ENCODE peak calls at places on chromosome 20, in seven cellular contexts. One of them, this sample, is unnamed.

GRCh38 chr20:51434556-51435256 is 107.8 kb downstream of the NFATC2 start:
- DNase-seq in trophoblast cell: no peak
- DNase-seq in IMR-90: peak
- DNase-seq in mesendoderm: no peak
- DNase-seq in H1: no peak
- DNase-seq in mesenchymal stem cell: peak
- DNase-seq in H9: no peak
- DNase-seq in this sample: no peak

GRCh38 chr20:49948178-49948577 is 12.0 kb downstream of the RNF114 start:
- DNase-seq in H1: no peak
- DNase-seq in IMR-90: peak
- DNase-seq in H9: no peak
- DNase-seq in mesenchymal stem cell: peak
- DNase-seq in mesendoderm: no peak
- DNase-seq in trophoblast cell: no peak
- DNase-seq in this sample: no peak

GRCh38 chr20:14984768-14985622 is 647.6 kb upstream of the FLRT3 start:
- DNase-seq in trophoblast cell: no peak
- DNase-seq in mesendoderm: no peak
- DNase-seq in mesenchymal stem cell: no peak
- DNase-seq in IMR-90: no peak
- DNase-seq in H9: no peak
- DNase-seq in H1: no peak
- DNase-seq in this sample: no peak

GRCh38 chr20:46243707-46244628 is 64.3 kb downstream of the CDH22 start:
- DNase-seq in H1: no peak
- DNase-seq in H9: no peak
- DNase-seq in trophoblast cell: no peak
- DNase-seq in IMR-90: peak
- DNase-seq in mesendoderm: peak
- DNase-seq in mesenchymal stem cell: no peak
- DNase-seq in this sample: no peak

GRCh38 chr20:47334022-47334551 is 22.4 kb downstream of the ZMYND8 start:
- DNase-seq in H9: no peak
- DNase-seq in mesendoderm: no peak
- DNase-seq in trophoblast cell: no peak
- DNase-seq in H1: no peak
- DNase-seq in mesenchymal stem cell: peak
- DNase-seq in IMR-90: peak
- DNase-seq in this sample: no peak

GRCh38 chr20:47501117-47501482 is 587 bp upstream of the NCOA3 start:
- DNase-seq in H9: no peak
- DNase-seq in trophoblast cell: no peak
- DNase-seq in IMR-90: peak
- DNase-seq in mesenchymal stem cell: no peak
- DNase-seq in mesendoderm: no peak
- DNase-seq in H1: no peak
- DNase-seq in this sample: no peak

GRCh38 chr20:10498196-10498595 is 63.1 kb downstream of the SLX4IP start:
- DNase-seq in IMR-90: no peak
- DNase-seq in mesenchymal stem cell: no peak
- DNase-seq in trophoblast cell: no peak
- DNase-seq in mesendoderm: peak
- DNase-seq in H9: no peak
- DNase-seq in H1: no peak
- DNase-seq in this sample: no peak

GRCh38 chr20:32155017-32155965 is 45.8 kb downstream of the TM9SF4 start:
- DNase-seq in trophoblast cell: peak
- DNase-seq in mesenchymal stem cell: peak
- DNase-seq in mesendoderm: peak
- DNase-seq in H9: peak
- DNase-seq in IMR-90: peak
- DNase-seq in H1: peak
- DNase-seq in this sample: peak

GRCh38 chr20:1965520-1966278 is 28.2 kb downstream of the PDYN start:
- DNase-seq in mesenchymal stem cell: peak
- DNase-seq in H9: peak
- DNase-seq in trophoblast cell: peak
- DNase-seq in IMR-90: peak
- DNase-seq in mesendoderm: peak
- DNase-seq in H1: peak
- DNase-seq in this sample: peak

GRCh38 chr20:25984933-25985332 is 288.3 kb upstream of the ZNF337 start:
- DNase-seq in H9: no peak
- DNase-seq in H1: no peak
- DNase-seq in mesendoderm: no peak
- DNase-seq in IMR-90: peak
- DNase-seq in mesenchymal stem cell: no peak
- DNase-seq in trophoblast cell: peak
- DNase-seq in this sample: no peak

GRCh38 chr20:10665027-10665561 is 8.7 kb downstream of the JAG1 start:
- DNase-seq in IMR-90: peak
- DNase-seq in H1: no peak
- DNase-seq in mesenchymal stem cell: no peak
- DNase-seq in trophoblast cell: no peak
- DNase-seq in H9: peak
- DNase-seq in mesendoderm: no peak
- DNase-seq in this sample: no peak

GRCh38 chr20:19688031-19688806 is 69.8 kb upstream of the RIN2 start:
- DNase-seq in mesendoderm: peak
- DNase-seq in H1: peak
- DNase-seq in IMR-90: peak
- DNase-seq in trophoblast cell: peak
- DNase-seq in H9: peak
- DNase-seq in mesenchymal stem cell: peak
- DNase-seq in this sample: no peak

GRCh38 chr20:37421988-37422387 is 76.0 kb downstream of the SRC start:
- DNase-seq in H9: no peak
- DNase-seq in trophoblast cell: no peak
- DNase-seq in mesenchymal stem cell: no peak
- DNase-seq in IMR-90: no peak
- DNase-seq in mesendoderm: peak
- DNase-seq in H1: no peak
- DNase-seq in this sample: no peak
- H2AK5ac ChIP-seq in H9: no peak
- H2AK5ac ChIP-seq in trophoblast cell: no peak
- H2AK5ac ChIP-seq in mesenchymal stem cell: no peak
- H2AK5ac ChIP-seq in IMR-90: no peak
- H2AK5ac ChIP-seq in mesendoderm: no peak
- H2AK5ac ChIP-seq in H1: no peak
- H2AK5ac ChIP-seq in this sample: no peak

GRCh38 chr20:58192065-58192464 is 36.4 kb downstream of the ANKRD60 start:
- DNase-seq in mesendoderm: no peak
- DNase-seq in H1: no peak
- DNase-seq in H9: no peak
- DNase-seq in IMR-90: no peak
- DNase-seq in trophoblast cell: no peak
- DNase-seq in mesenchymal stem cell: no peak
- DNase-seq in this sample: no peak

GRCh38 chr20:58192567-58192966 is 35.9 kb downstream of the ANKRD60 start:
- DNase-seq in H9: peak
- DNase-seq in H1: no peak
- DNase-seq in IMR-90: no peak
- DNase-seq in mesenchymal stem cell: no peak
- DNase-seq in trophoblast cell: no peak
- DNase-seq in mesendoderm: no peak
- DNase-seq in this sample: no peak

GRCh38 chr20:58196402-58197184 is 31.9 kb downstream of the ANKRD60 start:
- DNase-seq in H9: no peak
- DNase-seq in mesendoderm: no peak
- DNase-seq in H1: no peak
- DNase-seq in trophoblast cell: no peak
- DNase-seq in IMR-90: no peak
- DNase-seq in mesenchymal stem cell: no peak
- DNase-seq in this sample: no peak

GRCh38 chr20:58195047-58195446 is 33.4 kb downstream of the ANKRD60 start:
- DNase-seq in IMR-90: no peak
- DNase-seq in H1: no peak
- DNase-seq in H9: no peak
- DNase-seq in trophoblast cell: no peak
- DNase-seq in mesendoderm: no peak
- DNase-seq in mesenchymal stem cell: no peak
- DNase-seq in this sample: no peak

DNA sequence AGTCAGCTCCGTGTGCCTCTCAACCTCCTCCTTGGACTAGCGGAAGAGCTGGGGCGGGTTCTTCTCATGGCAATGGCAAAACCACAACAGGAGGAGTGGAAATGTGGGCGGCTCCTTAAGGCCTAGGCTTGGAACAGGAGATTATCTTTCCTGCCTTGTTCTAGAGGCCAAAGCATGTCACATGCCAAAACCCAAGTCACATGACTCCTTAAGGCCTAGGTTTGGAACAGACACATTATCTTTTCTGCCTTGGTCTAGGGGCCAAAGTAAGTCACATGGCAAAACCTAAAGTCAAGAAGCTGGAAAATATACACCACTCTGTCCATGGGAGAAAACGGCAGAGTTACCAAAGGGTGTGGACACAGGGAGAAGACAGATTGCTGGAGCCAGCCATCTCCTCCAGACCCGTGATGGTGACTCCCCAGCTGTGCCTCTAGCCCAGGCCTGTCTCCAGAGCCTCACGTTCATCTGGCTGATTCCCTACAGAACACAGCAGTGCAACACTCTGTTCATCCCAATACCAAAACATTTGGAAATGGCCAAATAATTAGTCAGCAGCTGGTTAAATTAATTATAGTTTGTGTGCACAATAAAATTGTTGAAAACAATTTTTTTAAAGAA is 34.2 kb downstream of the ANKRD60 start:
- DNase-seq in trophoblast cell: no peak
- DNase-seq in mesendoderm: no peak
- DNase-seq in mesenchymal stem cell: no peak
- DNase-seq in IMR-90: no peak
- DNase-seq in H9: no peak
- DNase-seq in H1: no peak
- DNase-seq in this sample: no peak
- H2AK5ac ChIP-seq in trophoblast cell: no peak
- H2AK5ac ChIP-seq in mesendoderm: no peak
- H2AK5ac ChIP-seq in mesenchymal stem cell: no peak
- H2AK5ac ChIP-seq in IMR-90: no peak
- H2AK5ac ChIP-seq in H9: no peak
- H2AK5ac ChIP-seq in H1: no peak
- H2AK5ac ChIP-seq in this sample: no peak

DNA sequence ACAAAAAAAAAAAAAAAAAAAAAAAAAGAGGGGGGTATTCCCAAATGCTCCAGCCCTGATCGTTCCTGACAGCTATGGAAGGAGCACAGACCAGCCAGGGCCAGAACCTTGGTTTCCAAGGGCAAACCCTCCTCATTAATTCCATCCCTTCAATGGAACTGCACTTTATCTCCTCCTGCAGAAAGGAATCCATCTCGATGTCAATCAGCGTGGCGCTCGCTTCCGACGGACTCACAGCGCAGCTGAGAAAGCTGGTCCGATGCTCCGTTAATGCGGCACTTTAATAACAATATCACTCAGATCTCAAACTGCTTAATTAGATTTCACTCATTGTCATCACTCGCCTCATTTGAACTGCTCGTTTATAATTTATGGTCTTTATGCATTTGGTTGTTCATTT is 152.9 kb downstream of the ANKRD60 start:
- DNase-seq in H9: no peak
- DNase-seq in mesendoderm: no peak
- DNase-seq in trophoblast cell: no peak
- DNase-seq in H1: no peak
- DNase-seq in IMR-90: no peak
- DNase-seq in mesenchymal stem cell: no peak
- DNase-seq in this sample: no peak
- H2AK5ac ChIP-seq in H9: no peak
- H2AK5ac ChIP-seq in mesendoderm: no peak
- H2AK5ac ChIP-seq in trophoblast cell: no peak
- H2AK5ac ChIP-seq in H1: no peak
- H2AK5ac ChIP-seq in IMR-90: no peak
- H2AK5ac ChIP-seq in mesenchymal stem cell: no peak
- H2AK5ac ChIP-seq in this sample: no peak

GRCh38 chr20:58138395-58138794 is 90.1 kb downstream of the ANKRD60 start:
- DNase-seq in mesendoderm: no peak
- DNase-seq in mesenchymal stem cell: no peak
- DNase-seq in trophoblast cell: no peak
- DNase-seq in H1: no peak
- DNase-seq in H9: peak
- DNase-seq in IMR-90: no peak
- DNase-seq in this sample: no peak
- H2AK5ac ChIP-seq in mesendoderm: no peak
- H2AK5ac ChIP-seq in mesenchymal stem cell: no peak
- H2AK5ac ChIP-seq in trophoblast cell: no peak
- H2AK5ac ChIP-seq in H1: no peak
- H2AK5ac ChIP-seq in H9: no peak
- H2AK5ac ChIP-seq in IMR-90: no peak
- H2AK5ac ChIP-seq in this sample: peak

DNA sequence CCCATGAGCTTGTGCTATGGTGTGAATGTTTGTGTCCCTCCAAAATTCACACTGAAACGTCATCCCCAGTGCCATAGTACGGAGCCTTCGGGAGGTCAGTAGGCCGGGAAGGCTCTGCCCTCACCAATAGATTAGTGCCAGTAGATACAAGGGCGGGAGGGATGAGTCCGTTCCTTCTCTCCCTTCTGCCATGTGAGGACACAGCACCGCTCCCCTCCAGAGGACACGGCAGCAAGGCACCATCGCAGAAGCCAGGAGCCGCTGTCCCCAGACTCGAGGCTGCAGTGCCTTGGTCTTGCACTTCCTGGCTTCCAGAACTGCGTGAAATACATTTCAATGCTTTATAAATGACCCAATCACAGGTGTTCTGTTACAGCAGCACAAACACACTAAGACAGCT is 39.2 kb upstream of the BHLHE23 start:
- DNase-seq in trophoblast cell: no peak
- DNase-seq in H1: no peak
- DNase-seq in H9: no peak
- DNase-seq in mesendoderm: no peak
- DNase-seq in IMR-90: no peak
- DNase-seq in mesenchymal stem cell: no peak
- DNase-seq in this sample: no peak
- H2AK5ac ChIP-seq in trophoblast cell: no peak
- H2AK5ac ChIP-seq in H1: no peak
- H2AK5ac ChIP-seq in H9: no peak
- H2AK5ac ChIP-seq in mesendoderm: no peak
- H2AK5ac ChIP-seq in IMR-90: no peak
- H2AK5ac ChIP-seq in mesenchymal stem cell: no peak
- H2AK5ac ChIP-seq in this sample: no peak

GRCh38 chr20:23344336-23344735 is 6.3 kb upstream of the NXT1 start:
- DNase-seq in H9: no peak
- DNase-seq in mesenchymal stem cell: no peak
- DNase-seq in H1: no peak
- DNase-seq in IMR-90: no peak
- DNase-seq in trophoblast cell: no peak
- DNase-seq in mesendoderm: no peak
- DNase-seq in this sample: no peak
- H2AK5ac ChIP-seq in H9: no peak
- H2AK5ac ChIP-seq in mesenchymal stem cell: no peak
- H2AK5ac ChIP-seq in H1: no peak
- H2AK5ac ChIP-seq in IMR-90: no peak
- H2AK5ac ChIP-seq in trophoblast cell: no peak
- H2AK5ac ChIP-seq in mesendoderm: no peak
- H2AK5ac ChIP-seq in this sample: no peak

GRCh38 chr20:62723351-62723750 is 14.7 kb downstream of the NTSR1 start:
- DNase-seq in mesendoderm: no peak
- DNase-seq in H1: no peak
- DNase-seq in H9: no peak
- DNase-seq in mesenchymal stem cell: no peak
- DNase-seq in trophoblast cell: no peak
- DNase-seq in IMR-90: peak
- DNase-seq in this sample: no peak
- H2AK5ac ChIP-seq in mesendoderm: no peak
- H2AK5ac ChIP-seq in H1: no peak
- H2AK5ac ChIP-seq in H9: no peak
- H2AK5ac ChIP-seq in mesenchymal stem cell: no peak
- H2AK5ac ChIP-seq in trophoblast cell: no peak
- H2AK5ac ChIP-seq in IMR-90: no peak
- H2AK5ac ChIP-seq in this sample: peak

GRCh38 chr20:44224651-44225050 is 14.1 kb upstream of the OSER1 start:
- DNase-seq in mesenchymal stem cell: no peak
- DNase-seq in H9: no peak
- DNase-seq in IMR-90: no peak
- DNase-seq in trophoblast cell: no peak
- DNase-seq in H1: no peak
- DNase-seq in mesendoderm: no peak
- DNase-seq in this sample: no peak
- H2AK5ac ChIP-seq in mesenchymal stem cell: no peak
- H2AK5ac ChIP-seq in H9: no peak
- H2AK5ac ChIP-seq in IMR-90: no peak
- H2AK5ac ChIP-seq in trophoblast cell: no peak
- H2AK5ac ChIP-seq in H1: no peak
- H2AK5ac ChIP-seq in mesendoderm: no peak
- H2AK5ac ChIP-seq in this sample: no peak